ENCODE peak calls at places on chromosomes 6 and 20, in six cellular contexts. N is fibroblast of the aortic adventitia; T is psoas muscle; X is nephron progenitor cell; D is CD8-positive, alpha-beta T cell; J is AG10803. H is an unnamed sample.

GRCh38 chr6:38079107-38079506 is 259.6 kb downstream of the ZFAND3 start:
- DNase-seq in D (no peak), N (no peak), J (no peak), T (no peak), X (no peak), H (no peak)

GRCh38 chr6:110816677-110817076 is 1.4 kb upstream of the CDK19 start:
- DNase-seq in X (no peak), N (no peak), T (no peak), J (no peak), D (no peak), H (no peak)

GRCh38 chr6:15885624-15886023 is 222.8 kb upstream of the DTNBP1 start:
- DNase-seq in X (no peak), J (no peak), D (no peak), N (no peak), T (no peak), H (no peak)

GRCh38 chr6:3247255-3248146 is 11.2 kb upstream of the PSMG4 start:
- DNase-seq in J (peak), X (peak), N (peak), T (no peak), D (no peak), H (peak)

GRCh38 chr6:159642995-159643394 is 50.0 kb downstream of the SOD2 start:
- DNase-seq in T (no peak), X (no peak), D (no peak), N (no peak), J (no peak), H (no peak)

GRCh38 chr6:24890471-24890870 is 45.3 kb downstream of the RIPOR2 start:
- DNase-seq in X (no peak), T (no peak), N (no peak), J (no peak), D (no peak), H (no peak)

GRCh38 chr6:3884007-3884745 is 35.0 kb downstream of the FAM50B start:
- DNase-seq in J (peak), N (peak), D (no peak), X (no peak), T (no peak), H (no peak)

GRCh38 chr6:42618686-42619085 is 54.9 kb downstream of the UBR2 start:
- DNase-seq in J (peak), D (no peak), N (peak), X (no peak), T (peak), H (no peak)

GRCh38 chr20:64069614-64070243 is 6.7 kb downstream of the TCEA2 start:
- DNase-seq in D (no peak), J (no peak), N (no peak), T (no peak), X (peak), H (peak)

GRCh38 chr20:20439602-20440001 is 71.7 kb downstream of the INSM1 start:
- DNase-seq in J (no peak), D (no peak), T (no peak), X (no peak), N (no peak), H (no peak)

GRCh38 chr20:48298851-48299484 is 513.7 kb upstream of the SULF2 start:
- DNase-seq in T (no peak), J (peak), N (peak), X (no peak), D (no peak), H (no peak)

GRCh38 chr6:87716928-87717655 is 15.1 kb upstream of the AKIRIN2 start:
- DNase-seq in D (no peak), J (no peak), X (no peak), T (no peak), N (peak), H (no peak)

GRCh38 chr20:41058007-41058673 is 29.5 kb downstream of the TOP1 start:
- DNase-seq in J (peak), N (peak), X (no peak), D (no peak), T (no peak), H (no peak)

GRCh38 chr6:134431306-134431919 is 113.5 kb upstream of the SGK1 start:
- DNase-seq in J (peak), D (no peak), X (no peak), T (no peak), N (no peak), H (no peak)

GRCh38 chr6:136846046-136846445 is 23.7 kb downstream of the PEX7 start:
- DNase-seq in D (no peak), J (peak), T (no peak), N (peak), X (peak), H (peak)

GRCh38 chr20:35327074-35327976 is 35.1 kb upstream of the FAM83C start:
- DNase-seq in T (no peak), X (no peak), N (no peak), J (no peak), D (no peak), H (no peak)

GRCh38 chr6:32947552-32948465 is 5.1 kb downstream of the HLA-DMA start:
- DNase-seq in D (no peak), X (peak), T (no peak), N (peak), J (peak), H (no peak)

GRCh38 chr20:4896971-4897497 is 104.3 kb downstream of the SLC23A2 start:
- DNase-seq in T (no peak), N (no peak), J (no peak), X (no peak), D (no peak), H (no peak)

GRCh38 chr20:49668181-49668877 is 45.3 kb downstream of the B4GALT5 start:
- DNase-seq in T (no peak), J (no peak), N (no peak), X (peak), D (peak), H (no peak)

GRCh38 chr6:135243871-135244796 is 63.0 kb downstream of the MYB start:
- DNase-seq in N (peak), X (no peak), J (no peak), D (no peak), T (no peak), H (no peak)

GRCh38 chr20:10719740-10720380 is 46.1 kb upstream of the JAG1 start:
- DNase-seq in J (no peak), X (no peak), D (no peak), N (peak), T (no peak), H (no peak)

GRCh38 chr20:63772781-63773520 is 33.4 kb downstream of the SLC2A4RG start:
- DNase-seq in X (no peak), T (no peak), J (no peak), N (no peak), D (no peak), H (no peak)

GRCh38 chr20:5470943-5471342 is 154.2 kb upstream of the PROKR2 start:
- DNase-seq in X (no peak), D (no peak), J (no peak), T (no peak), N (no peak), H (no peak)

GRCh38 chr20:46204594-46205205 is 86.6 kb downstream of the CD40 start:
- DNase-seq in J (no peak), D (no peak), X (no peak), T (no peak), N (no peak), H (no peak)

GRCh38 chr6:37283786-37284185 is 25.8 kb upstream of the TMEM217 start:
- DNase-seq in N (peak), J (peak), D (no peak), X (no peak), T (peak), H (no peak)

GRCh38 chr6:3032986-3033385 is 33.3 kb downstream of the NQO2 start:
- DNase-seq in T (no peak), D (no peak), X (no peak), N (peak), J (no peak), H (no peak)

GRCh38 chr20:51934301-51935002 is 132.1 kb upstream of the SALL4 start:
- DNase-seq in J (no peak), T (no peak), N (no peak), D (no peak), X (no peak), H (no peak)

GRCh38 chr20:62119101-62119500 is 3.2 kb upstream of the LSM14B start:
- DNase-seq in X (no peak), D (no peak), T (no peak), J (no peak), N (no peak), H (no peak)

GRCh38 chr6:170394980-170395379 is 88.4 kb downstream of the FAM120B start:
- DNase-seq in D (no peak), X (no peak), T (no peak), N (no peak), J (no peak), H (no peak)

GRCh38 chr20:53611449-53611894 is 17.8 kb upstream of the ZNF217 start:
- DNase-seq in D (no peak), T (no peak), N (peak), X (no peak), J (peak), H (no peak)

GRCh38 chr20:53608071-53608455 is 14.4 kb upstream of the ZNF217 start:
- DNase-seq in X (no peak), J (no peak), N (no peak), D (no peak), T (no peak), H (no peak)

GRCh38 chr20:53606364-53606985 is 12.8 kb upstream of the ZNF217 start:
- DNase-seq in J (peak), D (no peak), N (peak), X (no peak), T (no peak), H (no peak)

GRCh38 chr20:53608456-53609413 is 15.1 kb upstream of the ZNF217 start:
- DNase-seq in X (no peak), J (peak), T (peak), D (no peak), N (no peak), H (no peak)

GRCh38 chr20:53609501-53610445 is 16.1 kb upstream of the ZNF217 start:
- DNase-seq in N (no peak), T (peak), X (peak), D (peak), J (peak), H (no peak)
- TF ChIP-seq CTCF in N (no peak), T (no peak), X (no peak), D (no peak), J (no peak), H (no peak)

GRCh38 chr6:123091896-123092271 is 95.8 kb downstream of the CLVS2 start:
- DNase-seq in T (no peak), J (no peak), N (no peak), X (no peak), D (no peak), H (no peak)

GRCh38 chr6:123094768-123095167 is 98.7 kb downstream of the CLVS2 start:
- DNase-seq in D (no peak), N (no peak), T (no peak), X (no peak), J (no peak), H (no peak)

GRCh38 chr6:123085403-123085802 is 89.4 kb downstream of the CLVS2 start:
- DNase-seq in D (no peak), N (no peak), T (no peak), X (no peak), J (no peak), H (no peak)

GRCh38 chr6:123089223-123089622 is 93.2 kb downstream of the CLVS2 start:
- DNase-seq in N (no peak), D (no peak), X (no peak), T (no peak), J (no peak), H (no peak)

GRCh38 chr6:123091091-123091895 is 95.3 kb downstream of the CLVS2 start:
- DNase-seq in D (no peak), T (peak), X (no peak), N (peak), J (no peak), H (no peak)
- TF ChIP-seq CTCF in D (no peak), T (no peak), X (no peak), N (no peak), J (no peak), H (no peak)

GRCh38 chr20:859661-860294 is 26.3 kb downstream of the FAM110A start:
- DNase-seq in N (no peak), J (peak), D (no peak), T (no peak), X (no peak), H (no peak)
- TF ChIP-seq CTCF in N (peak), J (peak), D (no peak), T (no peak), X (no peak), H (no peak)

GRCh38 chr20:12012241-12013222 is 94.8 kb downstream of the BTBD3 start:
- DNase-seq in N (peak), T (no peak), D (no peak), J (peak), X (peak), H (peak)
- TF ChIP-seq CTCF in N (peak), T (peak), D (peak), J (peak), X (peak), H (peak)

GRCh38 chr6:52233975-52234823 is 10.1 kb downstream of the IL17F start:
- DNase-seq in D (no peak), J (peak), X (peak), N (peak), T (peak), H (peak)
- TF ChIP-seq CTCF in D (no peak), J (peak), X (peak), N (peak), T (peak), H (peak)

H was measured in neural crest cell.